ENCODE peak calls at places on chromosome 6, in eight cellular contexts. V is BJ; I is psoas muscle; H is GF-D8; D is activated CD8-positive, alpha-beta memory T cell treated with anti-CD3 and anti-CD28 coated beads for 4 hours; G is GM23248; C is choroid plexus epithelial cell; Y is activated T-cell treated with anti-CD3 and anti-CD28 coated beads, Interleukin-2, amount 50 U/mL, for 1 hour. S is an unnamed sample.

GRCh38 chr6:151240861-151241642 is 1.3 kb downstream of the AKAP12 start:
- DNase-seq in Y (no peak), C (peak; percentile 80), H (no peak), I (peak; percentile 75), D (no peak), V (no peak), G (peak; percentile 72), S (peak; percentile 17)

GRCh38 chr6:151276112-151276745 is 36.5 kb downstream of the AKAP12 start:
- DNase-seq in I (peak; percentile 80), V (peak; percentile 74), G (peak; percentile 92), C (peak; percentile 81), H (no peak), Y (no peak), D (no peak), S (no peak)

GRCh38 chr6:145206247-145206907 is 528.9 kb downstream of the EPM2A start:
- DNase-seq in G (peak; percentile 80), V (peak; percentile 94), I (no peak), D (no peak), H (no peak), Y (no peak), C (peak; percentile 61), S (no peak)

GRCh38 chr6:170021579-170021978 is 269.3 kb downstream of the DLL1 start:
- DNase-seq in Y (no peak), I (no peak), D (no peak), V (no peak), C (no peak), H (no peak), G (no peak), S (no peak)

GRCh38 chr6:163490826-163491577 is 76.5 kb downstream of the QKI start:
- DNase-seq in D (no peak), V (no peak), G (peak; percentile 22), C (peak; percentile 50), H (no peak), I (peak; percentile 81), Y (no peak), S (no peak)

GRCh38 chr6:41811095-41811494 is 23.6 kb downstream of the TOMM6 start:
- DNase-seq in H (no peak), D (no peak), I (no peak), G (no peak), C (no peak), V (no peak), Y (no peak), S (no peak)

GRCh38 chr6:148776321-148776966 is 29.6 kb downstream of the UST start:
- DNase-seq in C (peak; percentile 66), G (peak; percentile 91), V (peak; percentile 58), D (no peak), I (no peak), Y (no peak), H (no peak), S (no peak)

GRCh38 chr6:30037182-30037788 is 23.8 kb upstream of the POLR1H start:
- DNase-seq in G (peak; percentile 49), I (no peak), C (peak; percentile 49), V (no peak), D (no peak), H (no peak), Y (no peak), S (no peak)

GRCh38 chr6:3341467-3341866 is 82.7 kb downstream of the PSMG4 start:
- DNase-seq in H (no peak), D (no peak), I (peak; percentile 73), C (peak; percentile 94), V (peak; percentile 32), Y (no peak), G (peak; percentile 97), S (no peak)

GRCh38 chr6:34391711-34392496 is 565 bp downstream of the NUDT3 start:
- DNase-seq in Y (peak; percentile 64), G (peak; percentile 78), C (peak; percentile 56), I (peak; percentile 75), H (peak; percentile 21), D (peak; percentile 20), V (no peak), S (peak; percentile 41)

GRCh38 chr6:126614642-126615504 is 275.0 kb downstream of the CENPW start:
- DNase-seq in G (no peak), Y (no peak), I (no peak), H (no peak), D (no peak), V (no peak), C (no peak), S (no peak)

GRCh38 chr6:63805808-63806572 is 170.4 kb downstream of the PHF3 start:
- DNase-seq in C (peak; percentile 85), I (no peak), Y (no peak), H (peak; percentile 53), V (peak; percentile 80), G (peak; percentile 88), D (no peak), S (no peak)

GRCh38 chr6:19297880-19298279 is 539.3 kb upstream of the ID4 start:
- DNase-seq in C (no peak), D (no peak), V (no peak), G (no peak), H (no peak), I (no peak), Y (no peak), S (no peak)

GRCh38 chr6:11149551-11149950 is 38.0 kb upstream of the ERVFRD-1 start:
- DNase-seq in I (no peak), H (no peak), C (no peak), D (no peak), G (no peak), V (no peak), Y (no peak), S (no peak)

GRCh38 chr6:56706981-56707726 is 64.5 kb upstream of the DST start:
- DNase-seq in G (no peak), I (no peak), Y (no peak), H (no peak), V (no peak), C (no peak), D (no peak), S (no peak)

GRCh38 chr6:5215181-5215580 is 45.6 kb downstream of the LYRM4 start:
- DNase-seq in D (no peak), V (no peak), Y (no peak), H (no peak), G (no peak), C (no peak), I (no peak), S (no peak)

GRCh38 chr6:167705211-167705750 is 121.4 kb upstream of the AFDN start:
- DNase-seq in H (no peak), C (no peak), G (no peak), I (no peak), V (no peak), D (no peak), Y (no peak), S (no peak)

GRCh38 chr6:52016918-52017748 is 70.3 kb downstream of the PKHD1 start:
- DNase-seq in H (no peak), D (no peak), I (no peak), Y (no peak), C (no peak), V (no peak), G (no peak), S (no peak)

GRCh38 chr6:34791164-34791841 is 580 bp upstream of the BLTP3A start:
- DNase-seq in Y (peak; percentile 58), I (peak; percentile 65), C (peak; percentile 28), G (peak; percentile 61), V (no peak), D (no peak), H (peak; percentile 63), S (no peak)

GRCh38 chr6:4103929-4104328 is 25.0 kb upstream of the FAM217A start:
- DNase-seq in Y (no peak), C (no peak), I (no peak), H (no peak), G (no peak), V (no peak), D (no peak), S (no peak)

GRCh38 chr6:78797270-78797669 is 70.1 kb upstream of the IRAK1BP1 start:
- DNase-seq in C (no peak), Y (no peak), I (no peak), G (no peak), D (no peak), H (no peak), V (no peak), S (no peak)

GRCh38 chr6:5466459-5466858 is 205.1 kb downstream of the FARS2 start:
- DNase-seq in Y (no peak), H (no peak), V (peak; percentile 25), D (no peak), G (peak; percentile 88), C (peak; percentile 71), I (no peak), S (no peak)

GRCh38 chr6:18047406-18047805 is 60.0 kb upstream of the KIF13A start:
- DNase-seq in V (no peak), Y (no peak), G (peak; percentile 75), H (no peak), C (peak; percentile 28), I (no peak), D (no peak), S (no peak)

GRCh38 chr6:33018904-33019303 is 9.5 kb upstream of the HLA-DOA start:
- DNase-seq in V (no peak), H (peak; percentile 49), D (no peak), Y (no peak), C (peak; percentile 54), I (peak; percentile 65), G (peak; percentile 63), S (no peak)

GRCh38 chr6:141809901-141810300 is 322.8 kb upstream of the GJE1 start:
- DNase-seq in D (no peak), G (peak; percentile 42), V (no peak), Y (no peak), I (no peak), C (no peak), H (no peak), S (no peak)

GRCh38 chr6:42007753-42008528 is 42.4 kb upstream of the TAF8 start:
- DNase-seq in V (no peak), C (no peak), H (peak; percentile 68), I (no peak), Y (no peak), D (no peak), G (no peak), S (no peak)

GRCh38 chr6:166860392-166860791 is 96.0 kb downstream of the RNASET2 start:
- DNase-seq in C (no peak), D (no peak), H (no peak), Y (no peak), I (no peak), G (no peak), V (no peak), S (no peak)

GRCh38 chr6:151493495-151494234 is at the start of gene CCDC170:
- DNase-seq in V (no peak), Y (no peak), D (no peak), H (peak; percentile 33), C (no peak), G (peak; percentile 63), I (peak; percentile 66), S (no peak)

GRCh38 chr6:109093732-109094131 is 914 bp downstream of the SESN1 start:
- DNase-seq in I (no peak), D (no peak), V (no peak), C (peak; percentile 30), H (no peak), G (peak; percentile 62), Y (no peak), S (no peak)

GRCh38 chr6:98530732-98531131 is 303.6 kb upstream of the POU3F2 start:
- DNase-seq in V (no peak), D (no peak), C (no peak), H (no peak), Y (no peak), I (no peak), G (no peak), S (no peak)

GRCh38 chr6:137933696-137934095 is 66.6 kb downstream of the TNFAIP3 start:
- DNase-seq in Y (no peak), H (no peak), I (peak; percentile 73), G (peak; percentile 96), V (peak; percentile 73), D (no peak), C (peak; percentile 91), S (no peak)

GRCh38 chr6:18122128-18123093 is at the start of gene NHLRC1:
- DNase-seq in I (peak; percentile 95), H (no peak), C (peak; percentile 90), D (peak; percentile 39), Y (peak; percentile 70), G (peak; percentile 97), V (peak; percentile 32), S (no peak)

GRCh38 chr6:158849899-158850806 is 31.0 kb upstream of the EZR start:
- DNase-seq in I (no peak), C (peak; percentile 81), H (no peak), V (peak; percentile 70), D (peak; percentile 44), G (peak; percentile 97), Y (peak; percentile 62), S (no peak)

GRCh38 chr6:137775720-137776119 is 91.3 kb upstream of the TNFAIP3 start:
- DNase-seq in D (no peak), H (no peak), V (no peak), G (no peak), Y (no peak), C (no peak), I (no peak), S (no peak)

S was measured in NCI-H1694.